ENCODE peak calls at places on chromosome 13, in ten cellular contexts. V, F, K, S, W, O, A, Y, R and U are unnamed samples.

GRCh38 chr13:28423010-28423409 is 71.9 kb downstream of the FLT1 start:
- DNase-seq in S (no peak), F (no peak), K (peak; percentile 17), A (no peak), V (no peak), R (no peak), Y (no peak), O (no peak), W (no peak), U (no peak)

GRCh38 chr13:36357692-36358091 is 11.5 kb upstream of the SPART start:
- DNase-seq in S (no peak), W (no peak), K (no peak), Y (no peak), R (no peak), F (peak; percentile 80), V (no peak), A (no peak), O (no peak), U (no peak)

GRCh38 chr13:40318366-40318765 is 348.1 kb downstream of the FOXO1 start:
- DNase-seq in O (peak; percentile 22), V (no peak), K (no peak), S (no peak), Y (no peak), F (no peak), W (no peak), A (no peak), R (no peak), U (peak; percentile 10)

GRCh38 chr13:77544365-77544764 is 8.9 kb downstream of the SCEL start:
- DNase-seq in K (no peak), R (no peak), W (no peak), V (no peak), S (no peak), O (no peak), A (peak; percentile 21), F (peak; percentile 61), Y (no peak), U (peak; percentile 48)

GRCh38 chr13:54758795-54759194 is 1730.2 kb downstream of the OLFM4 start:
- DNase-seq in V (no peak), F (no peak), W (no peak), A (no peak), Y (no peak), R (no peak), K (no peak), O (no peak), S (no peak), U (no peak)

GRCh38 chr13:40341086-40341471 is 325.4 kb downstream of the FOXO1 start:
- DNase-seq in Y (no peak), K (no peak), A (no peak), R (no peak), O (no peak), S (no peak), F (peak; percentile 39), W (no peak), V (no peak), U (no peak)

GRCh38 chr13:73231456-73231855 is 172.7 kb downstream of the KLF5 start:
- DNase-seq in S (no peak), R (no peak), A (peak; percentile 25), V (no peak), O (no peak), K (no peak), F (no peak), W (no peak), Y (no peak), U (no peak)

GRCh38 chr13:113239986-113240385 is 30.6 kb downstream of the CUL4A start:
- DNase-seq in K (no peak), F (no peak), Y (no peak), O (no peak), W (no peak), A (no peak), S (no peak), V (no peak), R (no peak), U (no peak)

GRCh38 chr13:100361504-100361903 is 227.1 kb downstream of the GGACT start:
- DNase-seq in W (no peak), V (no peak), O (no peak), R (no peak), S (no peak), A (peak; percentile 65), F (peak; percentile 57), K (no peak), Y (no peak), U (no peak)

GRCh38 chr13:51782026-51782710 is 21.8 kb downstream of the DHRS12 start:
- DNase-seq in W (no peak), A (no peak), R (no peak), S (no peak), Y (no peak), F (no peak), O (no peak), V (no peak), K (no peak), U (no peak)

GRCh38 chr13:59480398-59480797 is 683.3 kb downstream of the DIAPH3 start:
- DNase-seq in Y (no peak), K (no peak), F (no peak), A (no peak), R (no peak), O (no peak), V (no peak), W (no peak), S (no peak), U (no peak)

GRCh38 chr13:48969685-48970084 is 6.0 kb upstream of the FNDC3A start:
- DNase-seq in F (no peak), S (no peak), O (no peak), A (no peak), W (no peak), V (no peak), R (no peak), K (no peak), Y (no peak), U (no peak)

GRCh38 chr13:24985102-24985501 is 110.8 kb upstream of the PABPC3 start:
- DNase-seq in S (no peak), F (no peak), O (no peak), V (no peak), W (no peak), K (no peak), A (no peak), Y (no peak), R (no peak), U (no peak)

GRCh38 chr13:113075711-113076110 is 29.9 kb upstream of the F7 start:
- DNase-seq in Y (no peak), V (no peak), S (no peak), A (no peak), F (no peak), R (no peak), W (no peak), K (no peak), O (no peak), U (no peak)

GRCh38 chr13:101109005-101109404 is 307.3 kb downstream of the NALCN start:
- DNase-seq in O (no peak), S (no peak), R (no peak), V (no peak), Y (no peak), A (no peak), K (no peak), F (no peak), W (no peak), U (no peak)

GRCh38 chr13:29925457-29925856 is 75.0 kb upstream of the UBL3 start:
- DNase-seq in K (no peak), S (no peak), R (no peak), V (peak; percentile 78), W (peak; percentile 86), A (peak; percentile 81), F (peak; percentile 77), Y (no peak), O (no peak), U (peak; percentile 60)

GRCh38 chr13:41970022-41970421 is 9.1 kb upstream of the VWA8 start:
- DNase-seq in K (no peak), O (no peak), V (no peak), Y (no peak), R (no peak), F (no peak), S (no peak), W (no peak), A (no peak), U (no peak)

GRCh38 chr13:23570099-23570926 is at the start of gene TNFRSF19:
- DNase-seq in R (no peak), O (peak; percentile 55), W (peak; percentile 94), K (no peak), A (peak; percentile 77), V (no peak), S (no peak), F (peak; percentile 91), Y (no peak), U (no peak)

GRCh38 chr13:25771641-25772478 is 280.0 kb downstream of the SHISA2 start:
- DNase-seq in K (no peak), O (no peak), F (peak; percentile 55), R (no peak), Y (no peak), S (no peak), V (no peak), A (peak; percentile 33), W (peak; percentile 85), U (no peak)

GRCh38 chr13:98874029-98874397 is 103.9 kb downstream of the DOCK9 start:
- DNase-seq in Y (no peak), O (no peak), R (no peak), K (no peak), V (no peak), S (no peak), A (no peak), W (no peak), F (peak; percentile 10), U (no peak)

GRCh38 chr13:87669379-87669978 is 1.7 kb upstream of the SLITRK5 start:
- DNase-seq in K (no peak), V (no peak), F (no peak), S (no peak), W (peak; percentile 15), A (no peak), R (no peak), Y (no peak), O (peak; percentile 46), U (no peak)

GRCh38 chr13:90872491-90873025 is 474.9 kb upstream of the MIR17HG start:
- DNase-seq in R (no peak), A (no peak), Y (no peak), K (no peak), V (no peak), O (no peak), S (no peak), F (no peak), W (no peak), U (no peak)